ENCODE peak calls at places on chromosomes 2 and 18, in five cellular contexts. N is stromal cell of bone marrow, G is globus pallidus, Q is fibroblast of pulmonary artery, R is cardiac fibroblast. K is an unnamed sample.

GRCh38 chr2:133561045-133561852 is 7.0 kb downstream of the NCKAP5 start:
- DNase-seq in N (peak), G (peak), Q (peak), R (peak), K (peak)

GRCh38 chr2:235485362-235485761 is 8.5 kb upstream of the AGAP1 start:
- DNase-seq in N (no peak), G (no peak), Q (no peak), R (no peak), K (no peak)

GRCh38 chr2:74440378-74441110 is 1.2 kb downstream of the RTKN start:
- DNase-seq in N (no peak), G (peak), Q (peak), R (peak), K (peak)

GRCh38 chr2:199716807-199717586 is 134.0 kb downstream of the FTCDNL1 start:
- DNase-seq in N (no peak), G (no peak), Q (no peak), R (no peak), K (no peak)

GRCh38 chr2:188332619-188333018 is 40.9 kb downstream of the GULP1 start:
- DNase-seq in N (no peak), G (no peak), Q (no peak), R (no peak), K (no peak)

GRCh38 chr2:107322406-107322805 is 436.4 kb upstream of the ST6GAL2 start:
- DNase-seq in N (no peak), G (no peak), Q (no peak), R (no peak), K (no peak)

GRCh38 chr2:231679906-231680283 is 28.4 kb upstream of the PTMA start:
- DNase-seq in N (no peak), G (no peak), Q (no peak), R (no peak), K (no peak)

GRCh38 chr2:204205082-204205481 is 268.5 kb downstream of the ICOS start:
- DNase-seq in N (no peak), G (no peak), Q (no peak), R (no peak), K (no peak)

GRCh38 chr2:117470311-117471095 is 344.0 kb upstream of the DDX18 start:
- DNase-seq in N (no peak), G (peak), Q (no peak), R (peak), K (no peak)

GRCh38 chr2:123747316-123747715 is 277.8 kb upstream of the CNTNAP5 start:
- DNase-seq in N (no peak), G (no peak), Q (no peak), R (no peak), K (no peak)

GRCh38 chr18:29644276-29644675 is 1398.3 kb downstream of the DSC3 start:
- DNase-seq in N (peak), G (no peak), Q (peak), R (peak), K (peak)

GRCh38 chr18:80259610-80260009 is 12.3 kb upstream of the PARD6G start:
- DNase-seq in N (no peak), G (no peak), Q (no peak), R (no peak), K (no peak)

GRCh38 chr2:199147216-199147615 is 310.5 kb downstream of the SATB2 start:
- DNase-seq in N (no peak), G (no peak), Q (no peak), R (no peak), K (no peak)

GRCh38 chr2:221444106-221444505 is 128.0 kb downstream of the EPHA4 start:
- DNase-seq in N (peak), G (no peak), Q (peak), R (peak), K (peak)

GRCh38 chr2:11275910-11276309 is 68.5 kb downstream of the ROCK2 start:
- DNase-seq in N (no peak), G (no peak), Q (no peak), R (no peak), K (no peak)

GRCh38 chr2:222730346-222731065 is 59.0 kb downstream of the MOGAT1 start:
- DNase-seq in N (no peak), G (no peak), Q (no peak), R (no peak), K (no peak)

GRCh38 chr18:13246121-13246520 is 27.6 kb downstream of the LDLRAD4 start:
- DNase-seq in N (no peak), G (no peak), Q (no peak), R (no peak), K (no peak)

GRCh38 chr18:76416935-76417334 is 78.1 kb downstream of the ZNF516 start:
- DNase-seq in N (peak), G (peak), Q (peak), R (peak), K (peak)

GRCh38 chr2:42025151-42025582 is 22.7 kb upstream of the PKDCC start:
- DNase-seq in N (peak), G (no peak), Q (peak), R (peak), K (peak)

GRCh38 chr2:174681099-174681982 is 82.9 kb downstream of the CHRNA1 start:
- DNase-seq in N (no peak), G (no peak), Q (peak), R (peak), K (peak)

K was measured in iris pigment epithelial cell.